ENCODE peak calls at places on chromosome 19, in seven cellular contexts. One of them, this sample, is unnamed.

GRCh38 chr19:1389033-1389940 is 5.6 kb downstream of the NDUFS7 start:
- DNase-seq in kidney: no peak
- DNase-seq in epithelial cell of esophagus: no peak
- DNase-seq in A673: no peak
- DNase-seq in tibial artery: no peak
- DNase-seq in cardiac fibroblast: no peak
- DNase-seq in uterus: no peak
- DNase-seq in this sample: no peak

GRCh38 chr19:51727349-51727880 is 3.6 kb upstream of the HAS1 start:
- DNase-seq in kidney: no peak
- DNase-seq in epithelial cell of esophagus: peak
- DNase-seq in A673: no peak
- DNase-seq in tibial artery: no peak
- DNase-seq in cardiac fibroblast: peak
- DNase-seq in uterus: no peak
- DNase-seq in this sample: no peak

GRCh38 chr19:32289566-32290210 is 55.7 kb upstream of the ZNF507 start:
- DNase-seq in kidney: no peak
- DNase-seq in epithelial cell of esophagus: no peak
- DNase-seq in A673: no peak
- DNase-seq in tibial artery: no peak
- DNase-seq in cardiac fibroblast: no peak
- DNase-seq in uterus: no peak
- DNase-seq in this sample: no peak

GRCh38 chr19:32675720-32676185 is at the start of gene RGS9BP:
- DNase-seq in kidney: peak
- DNase-seq in epithelial cell of esophagus: peak
- DNase-seq in A673: peak
- DNase-seq in tibial artery: peak
- DNase-seq in cardiac fibroblast: peak
- DNase-seq in uterus: peak
- DNase-seq in this sample: peak

GRCh38 chr19:10289836-10290438 is at the start of gene ICAM5:
- DNase-seq in kidney: no peak
- DNase-seq in epithelial cell of esophagus: peak
- DNase-seq in A673: peak
- DNase-seq in tibial artery: no peak
- DNase-seq in cardiac fibroblast: no peak
- DNase-seq in uterus: no peak
- DNase-seq in this sample: peak

GRCh38 chr19:2235396-2236284 is 489 bp downstream of the PLEKHJ1 start:
- DNase-seq in kidney: peak
- DNase-seq in epithelial cell of esophagus: no peak
- DNase-seq in A673: no peak
- DNase-seq in tibial artery: no peak
- DNase-seq in cardiac fibroblast: no peak
- DNase-seq in uterus: no peak
- DNase-seq in this sample: peak

GRCh38 chr19:47124937-47125668 is 5.5 kb upstream of the SAE1 start:
- DNase-seq in kidney: no peak
- DNase-seq in epithelial cell of esophagus: peak
- DNase-seq in A673: peak
- DNase-seq in tibial artery: no peak
- DNase-seq in cardiac fibroblast: peak
- DNase-seq in uterus: no peak
- DNase-seq in this sample: peak

GRCh38 chr19:35155981-35156672 is 1.6 kb downstream of the FXYD5 start:
- DNase-seq in kidney: no peak
- DNase-seq in epithelial cell of esophagus: no peak
- DNase-seq in A673: no peak
- DNase-seq in tibial artery: no peak
- DNase-seq in cardiac fibroblast: no peak
- DNase-seq in uterus: no peak
- DNase-seq in this sample: no peak

GRCh38 chr19:34291235-34291634 is 36.9 kb downstream of the GARRE1 start:
- DNase-seq in kidney: no peak
- DNase-seq in epithelial cell of esophagus: no peak
- DNase-seq in A673: no peak
- DNase-seq in tibial artery: no peak
- DNase-seq in cardiac fibroblast: no peak
- DNase-seq in uterus: no peak
- DNase-seq in this sample: no peak

GRCh38 chr19:41386442-41386841 is 10.1 kb downstream of the TMEM91 start:
- DNase-seq in kidney: no peak
- DNase-seq in epithelial cell of esophagus: peak
- DNase-seq in A673: no peak
- DNase-seq in tibial artery: no peak
- DNase-seq in cardiac fibroblast: no peak
- DNase-seq in uterus: peak
- DNase-seq in this sample: no peak

GRCh38 chr19:5567971-5568407 is 236 bp upstream of the TINCR start:
- DNase-seq in kidney: peak
- DNase-seq in epithelial cell of esophagus: peak
- DNase-seq in A673: no peak
- DNase-seq in tibial artery: no peak
- DNase-seq in cardiac fibroblast: no peak
- DNase-seq in uterus: no peak
- DNase-seq in this sample: no peak

GRCh38 chr19:35442091-35442490 is 6.0 kb upstream of the FFAR2 start:
- DNase-seq in kidney: no peak
- DNase-seq in epithelial cell of esophagus: no peak
- DNase-seq in A673: no peak
- DNase-seq in tibial artery: no peak
- DNase-seq in cardiac fibroblast: no peak
- DNase-seq in uterus: no peak
- DNase-seq in this sample: no peak

GRCh38 chr19:46859637-46860124 is 1.1 kb upstream of the ARHGAP35 start:
- DNase-seq in kidney: peak
- DNase-seq in epithelial cell of esophagus: no peak
- DNase-seq in A673: peak
- DNase-seq in tibial artery: peak
- DNase-seq in cardiac fibroblast: peak
- DNase-seq in uterus: peak
- DNase-seq in this sample: no peak

GRCh38 chr19:30373593-30373992 is 1.4 kb downstream of the ZNF536 start:
- DNase-seq in kidney: no peak
- DNase-seq in epithelial cell of esophagus: no peak
- DNase-seq in A673: no peak
- DNase-seq in tibial artery: no peak
- DNase-seq in cardiac fibroblast: no peak
- DNase-seq in uterus: no peak
- DNase-seq in this sample: peak

GRCh38 chr19:10120538-10121198 is 969 bp upstream of the EIF3G start:
- DNase-seq in kidney: no peak
- DNase-seq in epithelial cell of esophagus: peak
- DNase-seq in A673: peak
- DNase-seq in tibial artery: no peak
- DNase-seq in cardiac fibroblast: peak
- DNase-seq in uterus: peak
- DNase-seq in this sample: no peak

GRCh38 chr19:31377736-31378135 is 28.5 kb upstream of the TSHZ3 start:
- DNase-seq in kidney: no peak
- DNase-seq in epithelial cell of esophagus: no peak
- DNase-seq in A673: no peak
- DNase-seq in tibial artery: no peak
- DNase-seq in cardiac fibroblast: peak
- DNase-seq in uterus: no peak
- DNase-seq in this sample: no peak

GRCh38 chr19:46955114-46955812 is 64.4 kb upstream of the NPAS1 start:
- DNase-seq in kidney: no peak
- DNase-seq in epithelial cell of esophagus: no peak
- DNase-seq in A673: peak
- DNase-seq in tibial artery: no peak
- DNase-seq in cardiac fibroblast: peak
- DNase-seq in uterus: no peak
- DNase-seq in this sample: no peak

GRCh38 chr19:10617409-10618121 is 7.8 kb upstream of the SLC44A2 start:
- DNase-seq in kidney: no peak
- DNase-seq in epithelial cell of esophagus: peak
- DNase-seq in A673: no peak
- DNase-seq in tibial artery: no peak
- DNase-seq in cardiac fibroblast: peak
- DNase-seq in uterus: no peak
- DNase-seq in this sample: no peak

GRCh38 chr19:35901055-35901644 is 810 bp upstream of the NFKBID start:
- DNase-seq in kidney: no peak
- DNase-seq in epithelial cell of esophagus: peak
- DNase-seq in A673: no peak
- DNase-seq in tibial artery: no peak
- DNase-seq in cardiac fibroblast: peak
- DNase-seq in uterus: no peak
- DNase-seq in this sample: peak

GRCh38 chr19:18809149-18809978 is 18.3 kb upstream of the COMP start:
- DNase-seq in kidney: no peak
- DNase-seq in epithelial cell of esophagus: peak
- DNase-seq in A673: peak
- DNase-seq in tibial artery: peak
- DNase-seq in cardiac fibroblast: peak
- DNase-seq in uterus: peak
- DNase-seq in this sample: no peak

GRCh38 chr19:47228937-47229673 is 1.9 kb downstream of the BBC3 start:
- DNase-seq in kidney: no peak
- DNase-seq in epithelial cell of esophagus: peak
- DNase-seq in A673: no peak
- DNase-seq in tibial artery: peak
- DNase-seq in cardiac fibroblast: peak
- DNase-seq in uterus: no peak
- DNase-seq in this sample: no peak

GRCh38 chr19:19064098-19064722 is 416 bp downstream of the SLC25A42 start:
- DNase-seq in kidney: no peak
- DNase-seq in epithelial cell of esophagus: no peak
- DNase-seq in A673: no peak
- DNase-seq in tibial artery: no peak
- DNase-seq in cardiac fibroblast: no peak
- DNase-seq in uterus: no peak
- DNase-seq in this sample: no peak

GRCh38 chr19:4130635-4131438 is 6.9 kb upstream of the MAP2K2 start:
- DNase-seq in kidney: no peak
- DNase-seq in epithelial cell of esophagus: peak
- DNase-seq in A673: peak
- DNase-seq in tibial artery: no peak
- DNase-seq in cardiac fibroblast: peak
- DNase-seq in uterus: no peak
- DNase-seq in this sample: no peak

GRCh38 chr19:55494172-55494761 is 6.0 kb downstream of the SSC5D start:
- DNase-seq in kidney: peak
- DNase-seq in epithelial cell of esophagus: no peak
- DNase-seq in A673: no peak
- DNase-seq in tibial artery: no peak
- DNase-seq in cardiac fibroblast: peak
- DNase-seq in uterus: peak
- DNase-seq in this sample: no peak
- H3K4me3 ChIP-seq in kidney: peak
- H3K4me3 ChIP-seq in epithelial cell of esophagus: no peak
- H3K4me3 ChIP-seq in A673: no peak
- H3K4me3 ChIP-seq in tibial artery: peak
- H3K4me3 ChIP-seq in cardiac fibroblast: peak
- H3K4me3 ChIP-seq in uterus: peak
- H3K4me3 ChIP-seq in this sample: no peak

GRCh38 chr19:43913383-43913782 is 21.7 kb downstream of the ZNF45 start:
- DNase-seq in kidney: no peak
- DNase-seq in epithelial cell of esophagus: no peak
- DNase-seq in A673: no peak
- DNase-seq in tibial artery: no peak
- DNase-seq in cardiac fibroblast: peak
- DNase-seq in uterus: no peak
- DNase-seq in this sample: no peak
- H3K4me3 ChIP-seq in kidney: peak
- H3K4me3 ChIP-seq in epithelial cell of esophagus: no peak
- H3K4me3 ChIP-seq in A673: no peak
- H3K4me3 ChIP-seq in tibial artery: no peak
- H3K4me3 ChIP-seq in cardiac fibroblast: no peak
- H3K4me3 ChIP-seq in uterus: no peak
- H3K4me3 ChIP-seq in this sample: no peak

DNA sequence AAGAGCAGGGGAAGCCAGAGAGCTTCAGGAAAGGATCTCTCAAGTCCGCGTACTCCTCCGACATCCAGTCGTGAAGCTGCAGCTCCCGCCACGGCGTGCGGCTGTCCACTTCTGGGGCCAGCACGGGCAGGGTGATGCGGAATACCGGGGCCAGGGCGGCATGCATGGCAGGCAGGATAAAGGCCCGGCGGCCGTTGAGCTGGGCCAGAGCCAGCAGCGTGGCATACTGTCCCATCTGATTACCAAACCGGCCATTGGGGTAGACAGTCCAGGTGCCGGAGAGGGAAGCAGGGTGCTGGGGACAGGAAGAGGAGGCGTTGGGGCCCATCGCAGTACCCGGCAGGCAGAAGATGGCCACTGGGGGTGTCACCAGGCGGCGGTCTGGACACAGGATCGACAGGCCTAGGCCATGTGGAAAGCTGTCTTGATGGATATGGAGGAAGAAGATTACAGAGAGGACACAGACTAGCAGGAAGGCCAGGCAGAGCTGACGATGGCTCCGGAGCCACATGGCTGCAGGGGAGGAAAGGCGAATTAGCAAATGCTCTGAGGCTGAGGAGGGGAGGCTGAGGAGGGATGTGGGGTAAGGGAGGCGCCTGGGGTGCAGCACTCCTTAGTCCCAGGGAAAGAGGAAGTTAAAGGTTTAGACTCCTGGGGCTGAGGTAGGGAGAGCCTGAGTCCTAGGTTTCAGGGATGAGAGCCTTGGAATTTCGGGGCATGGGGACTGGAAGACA is 1.5 kb downstream of the FUT1 start:
- DNase-seq in kidney: no peak
- DNase-seq in epithelial cell of esophagus: no peak
- DNase-seq in A673: no peak
- DNase-seq in tibial artery: no peak
- DNase-seq in cardiac fibroblast: no peak
- DNase-seq in uterus: no peak
- DNase-seq in this sample: no peak
- H3K4me3 ChIP-seq in kidney: no peak
- H3K4me3 ChIP-seq in epithelial cell of esophagus: peak
- H3K4me3 ChIP-seq in A673: no peak
- H3K4me3 ChIP-seq in tibial artery: no peak
- H3K4me3 ChIP-seq in cardiac fibroblast: no peak
- H3K4me3 ChIP-seq in uterus: no peak
- H3K4me3 ChIP-seq in this sample: peak

GRCh38 chr19:49196527-49197240 is 39.1 kb downstream of the TRPM4 start:
- DNase-seq in kidney: peak
- DNase-seq in epithelial cell of esophagus: no peak
- DNase-seq in A673: peak
- DNase-seq in tibial artery: peak
- DNase-seq in cardiac fibroblast: no peak
- DNase-seq in uterus: peak
- DNase-seq in this sample: peak

GRCh38 chr19:49205114-49205513 is 47.5 kb downstream of the TRPM4 start:
- DNase-seq in kidney: peak
- DNase-seq in epithelial cell of esophagus: no peak
- DNase-seq in A673: no peak
- DNase-seq in tibial artery: no peak
- DNase-seq in cardiac fibroblast: no peak
- DNase-seq in uterus: no peak
- DNase-seq in this sample: no peak

GRCh38 chr19:49194408-49194807 is 36.8 kb downstream of the TRPM4 start:
- DNase-seq in kidney: no peak
- DNase-seq in epithelial cell of esophagus: no peak
- DNase-seq in A673: no peak
- DNase-seq in tibial artery: no peak
- DNase-seq in cardiac fibroblast: no peak
- DNase-seq in uterus: no peak
- DNase-seq in this sample: no peak

GRCh38 chr19:49201042-49201441 is 43.5 kb downstream of the TRPM4 start:
- DNase-seq in kidney: no peak
- DNase-seq in epithelial cell of esophagus: no peak
- DNase-seq in A673: no peak
- DNase-seq in tibial artery: no peak
- DNase-seq in cardiac fibroblast: no peak
- DNase-seq in uterus: no peak
- DNase-seq in this sample: no peak

GRCh38 chr19:49200238-49200862 is 42.8 kb downstream of the TRPM4 start:
- DNase-seq in kidney: no peak
- DNase-seq in epithelial cell of esophagus: peak
- DNase-seq in A673: peak
- DNase-seq in tibial artery: no peak
- DNase-seq in cardiac fibroblast: peak
- DNase-seq in uterus: no peak
- DNase-seq in this sample: peak
- H3K4me3 ChIP-seq in kidney: no peak
- H3K4me3 ChIP-seq in epithelial cell of esophagus: no peak
- H3K4me3 ChIP-seq in A673: no peak
- H3K4me3 ChIP-seq in tibial artery: no peak
- H3K4me3 ChIP-seq in cardiac fibroblast: no peak
- H3K4me3 ChIP-seq in uterus: no peak
- H3K4me3 ChIP-seq in this sample: no peak

This sample was measured in GM23338.